ENCODE peak calls at places on chromosomes 7 and 10, in eight cellular contexts. F, O, N, K, M, W, S and L are unnamed samples.

GRCh38 chr7:146956323-146956722 is 839.7 kb downstream of the CNTNAP2 start:
- DNase-seq in F (no peak), O (no peak), N (peak; percentile 8), K (no peak), M (no peak), W (no peak), S (no peak), L (no peak)

GRCh38 chr10:26780793-26781601 is 79.8 kb downstream of the ABI1 start:
- DNase-seq in F (peak; percentile 96), O (no peak), N (peak; percentile 59), K (no peak), M (peak; percentile 78), W (peak; percentile 47), S (no peak), L (peak; percentile 88)

GRCh38 chr10:123135415-123136141 is at the start of gene HMX3:
- DNase-seq in F (peak; percentile 51), O (no peak), N (peak; percentile 56), K (no peak), M (no peak), W (no peak), S (peak; percentile 70), L (no peak)

GRCh38 chr10:110932505-110933180 is 13.2 kb downstream of the SHOC2 start:
- DNase-seq in F (no peak), O (no peak), N (no peak), K (no peak), M (no peak), W (no peak), S (no peak), L (no peak)

GRCh38 chr10:76209135-76209534 is 777.7 kb downstream of the LRMDA start:
- DNase-seq in F (peak; percentile 27), O (no peak), N (no peak), K (no peak), M (peak; percentile 44), W (no peak), S (no peak), L (peak; percentile 50)

GRCh38 chr7:2037805-2038635 is 194.7 kb downstream of the MAD1L1 start:
- DNase-seq in F (peak; percentile 30), O (peak; percentile 69), N (peak; percentile 85), K (peak; percentile 5), M (no peak), W (no peak), S (no peak), L (peak; percentile 28)

GRCh38 chr7:150975536-150976285 is 2.4 kb downstream of the KCNH2 start:
- DNase-seq in F (no peak), O (no peak), N (no peak), K (no peak), M (no peak), W (no peak), S (no peak), L (no peak)

GRCh38 chr7:123824754-123825067 is 20.3 kb upstream of the HYAL4 start:
- DNase-seq in F (no peak), O (no peak), N (no peak), K (peak; percentile 45), M (no peak), W (no peak), S (no peak), L (no peak)

GRCh38 chr10:104273899-104274575 is 5.1 kb downstream of the GSTO2 start:
- DNase-seq in F (peak; percentile 80), O (no peak), N (peak; percentile 33), K (no peak), M (no peak), W (no peak), S (no peak), L (no peak)

GRCh38 chr10:12730809-12731519 is 270.5 kb downstream of the CCDC3 start:
- DNase-seq in F (no peak), O (no peak), N (peak; percentile 75), K (no peak), M (no peak), W (no peak), S (no peak), L (no peak)

GRCh38 chr10:12728569-12728968 is 272.9 kb downstream of the CCDC3 start:
- DNase-seq in F (no peak), O (no peak), N (peak; percentile 15), K (no peak), M (no peak), W (no peak), S (no peak), L (no peak)

GRCh38 chr10:12726971-12727831 is 274.3 kb downstream of the CCDC3 start:
- DNase-seq in F (no peak), O (no peak), N (peak; percentile 14), K (no peak), M (no peak), W (no peak), S (no peak), L (peak; percentile 29)

GRCh38 chr10:12727832-12728215 is 273.7 kb downstream of the CCDC3 start:
- DNase-seq in F (no peak), O (no peak), N (peak; percentile 65), K (peak; percentile 81), M (no peak), W (no peak), S (no peak), L (peak; percentile 31)

DNA sequence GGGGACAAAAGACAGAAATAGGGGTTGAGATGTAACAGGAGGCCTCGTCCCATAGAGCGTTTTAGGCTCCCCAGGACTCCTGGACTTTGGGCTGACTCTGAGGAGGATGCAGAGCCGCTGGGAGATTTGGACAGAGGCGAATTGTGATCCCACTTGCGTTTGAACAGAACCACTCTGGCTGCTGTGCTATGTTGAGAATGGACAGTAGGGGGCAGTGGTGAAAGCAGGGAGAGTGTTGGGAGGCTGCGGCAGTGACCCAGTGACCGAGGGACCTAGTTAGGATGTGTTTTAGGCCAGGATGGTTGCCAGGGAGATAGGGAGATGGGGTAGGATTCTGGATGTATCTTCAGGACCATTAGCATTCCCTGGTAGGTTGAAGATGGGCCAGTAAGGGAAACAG is 271.6 kb downstream of the CCDC3 start:
- DNase-seq in F (no peak), O (no peak), N (no peak), K (no peak), M (no peak), W (no peak), S (peak; percentile 61), L (no peak)
- TF ChIP-seq CTCF in F (peak; percentile 17), O (no peak), N (peak; percentile 38), K (no peak), M (peak; percentile 58), W (peak; percentile 42), S (peak; percentile 59), L (peak; percentile 47)

GRCh38 chr10:72020914-72021754 is 56.9 kb downstream of the CHST3 start:
- DNase-seq in F (no peak), O (no peak), N (peak; percentile 74), K (no peak), M (no peak), W (no peak), S (no peak), L (no peak)
- H3K4me3 ChIP-seq in F (no peak overlapping the region), O (no peak overlapping the region), N (no peak overlapping the region), K (no peak overlapping the region), M (no peak overlapping the region), W (no peak overlapping the region), S (no peak overlapping the region), L (no peak overlapping the region)

GRCh38 chr10:91206837-91207474 is 13.5 kb upstream of the PCGF5 start:
- DNase-seq in F (no peak), O (no peak), N (no peak), K (no peak), M (no peak), W (no peak), S (no peak), L (no peak)

GRCh38 chr10:91210435-91210834 is 10.0 kb upstream of the PCGF5 start:
- DNase-seq in F (no peak), O (no peak), N (no peak), K (no peak), M (no peak), W (peak; percentile 30), S (no peak), L (no peak)

GRCh38 chr10:91210014-91210413 is 10.4 kb upstream of the PCGF5 start:
- DNase-seq in F (no peak), O (no peak), N (no peak), K (no peak), M (no peak), W (no peak), S (no peak), L (no peak)

GRCh38 chr10:91208645-91209044 is 11.8 kb upstream of the PCGF5 start:
- DNase-seq in F (no peak), O (no peak), N (no peak), K (no peak), M (no peak), W (no peak), S (no peak), L (no peak)

GRCh38 chr10:91206427-91206826 is 14.0 kb upstream of the PCGF5 start:
- DNase-seq in F (no peak), O (no peak), N (no peak), K (no peak), M (no peak), W (no peak), S (no peak), L (no peak)
- TF ChIP-seq CTCF in F (no peak), O (no peak), N (no peak), K (no peak), M (no peak), W (no peak), S (no peak), L (no peak)

GRCh38 chr10:94902080-94902479 is 36.4 kb upstream of the CYP2C9 start:
- DNase-seq in F (no peak), O (no peak), N (no peak), K (no peak), M (no peak), W (no peak), S (no peak), L (no peak)

GRCh38 chr10:94902570-94902969 is 35.9 kb upstream of the CYP2C9 start:
- DNase-seq in F (no peak), O (no peak), N (no peak), K (no peak), M (no peak), W (no peak), S (no peak), L (no peak)
- H3K4me3 ChIP-seq in F (no peak overlapping the region), O (no peak overlapping the region), N (no peak overlapping the region), K (no peak overlapping the region), M (no peak overlapping the region), W (no peak overlapping the region), S (no peak overlapping the region), L (no peak overlapping the region)

GRCh38 chr10:14884082-14884481 is 5.4 kb downstream of the SUV39H2 start:
- DNase-seq in F (no peak), O (no peak), N (no peak), K (no peak), M (no peak), W (no peak), S (no peak), L (no peak)

GRCh38 chr10:14891151-14891550 is 12.5 kb downstream of the SUV39H2 start:
- DNase-seq in F (no peak), O (no peak), N (no peak), K (no peak), M (no peak), W (no peak), S (no peak), L (no peak)

DNA sequence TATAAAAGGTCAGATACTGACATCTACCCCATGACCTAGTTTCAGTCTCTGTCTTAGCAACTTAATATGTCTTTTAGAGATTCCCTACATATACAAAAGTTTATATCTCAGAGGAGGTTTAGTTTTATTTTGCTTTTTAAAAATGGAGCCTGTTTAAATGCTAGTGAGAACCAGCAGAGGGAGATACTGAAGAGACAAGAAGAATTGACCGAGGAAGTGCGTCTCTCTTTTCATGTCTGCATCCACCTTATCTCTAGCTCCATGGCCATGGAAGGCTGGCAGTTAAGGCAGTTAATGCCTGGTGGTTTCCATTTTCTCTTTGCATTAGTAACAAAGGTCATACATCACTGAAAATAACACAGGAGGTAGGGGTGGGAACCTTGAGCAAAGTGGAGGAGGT is 10.7 kb downstream of the SUV39H2 start:
- DNase-seq in F (peak; percentile 31), O (no peak), N (peak; percentile 30), K (no peak), M (no peak), W (no peak), S (peak; percentile 49), L (no peak)
- TF ChIP-seq CTCF in F (peak; percentile 43), O (no peak), N (peak; percentile 29), K (peak; percentile 36), M (peak; percentile 50), W (peak; percentile 14), S (peak; percentile 72), L (peak; percentile 46)